ENCODE peak calls at places on chromosomes 2 and 18, in four cellular contexts. Z is BJ, E is mammary epithelial cell, F is epithelial cell of esophagus. N is an unnamed sample.

GRCh38 chr2:135043345-135043744 is 3.9 kb downstream of the MAP3K19 start:
- DNase-seq in Z (no peak), E (no peak), F (no peak), N (no peak)

GRCh38 chr2:151671198-151671597 is 63.1 kb downstream of the NEB start:
- DNase-seq in Z (no peak), E (no peak), F (no peak), N (no peak)

GRCh38 chr2:234967201-234967873 is 15.5 kb downstream of the SH3BP4 start:
- DNase-seq in Z (no peak), E (no peak), F (no peak), N (no peak)

GRCh38 chr2:105344704-105345345 is 7.5 kb downstream of the C2orf49 start:
- DNase-seq in Z (no peak), E (no peak), F (peak), N (no peak)

GRCh38 chr2:239377591-239377990 is 23.2 kb downstream of the HDAC4 start:
- DNase-seq in Z (no peak), E (no peak), F (no peak), N (no peak)

GRCh38 chr2:189328451-189329249 is 112.6 kb upstream of the WDR75 start:
- DNase-seq in Z (no peak), E (no peak), F (peak), N (no peak)

GRCh38 chr18:59971871-59972270 is 72.1 kb downstream of the PMAIP1 start:
- DNase-seq in Z (no peak), E (no peak), F (no peak), N (no peak)

GRCh38 chr2:231877533-231878456 is 48.4 kb downstream of the NPPC start:
- DNase-seq in Z (no peak), E (peak), F (peak), N (no peak)

GRCh38 chr2:239935789-239936758 is 89.1 kb downstream of the NDUFA10 start:
- DNase-seq in Z (no peak), E (no peak), F (peak), N (no peak)

GRCh38 chr2:111632661-111633060 is 251.3 kb downstream of the ANAPC1 start:
- DNase-seq in Z (no peak), E (no peak), F (no peak), N (no peak)

GRCh38 chr2:9050122-9050809 is 46.8 kb upstream of the MBOAT2 start:
- DNase-seq in Z (no peak), E (no peak), F (no peak), N (no peak)

DNA sequence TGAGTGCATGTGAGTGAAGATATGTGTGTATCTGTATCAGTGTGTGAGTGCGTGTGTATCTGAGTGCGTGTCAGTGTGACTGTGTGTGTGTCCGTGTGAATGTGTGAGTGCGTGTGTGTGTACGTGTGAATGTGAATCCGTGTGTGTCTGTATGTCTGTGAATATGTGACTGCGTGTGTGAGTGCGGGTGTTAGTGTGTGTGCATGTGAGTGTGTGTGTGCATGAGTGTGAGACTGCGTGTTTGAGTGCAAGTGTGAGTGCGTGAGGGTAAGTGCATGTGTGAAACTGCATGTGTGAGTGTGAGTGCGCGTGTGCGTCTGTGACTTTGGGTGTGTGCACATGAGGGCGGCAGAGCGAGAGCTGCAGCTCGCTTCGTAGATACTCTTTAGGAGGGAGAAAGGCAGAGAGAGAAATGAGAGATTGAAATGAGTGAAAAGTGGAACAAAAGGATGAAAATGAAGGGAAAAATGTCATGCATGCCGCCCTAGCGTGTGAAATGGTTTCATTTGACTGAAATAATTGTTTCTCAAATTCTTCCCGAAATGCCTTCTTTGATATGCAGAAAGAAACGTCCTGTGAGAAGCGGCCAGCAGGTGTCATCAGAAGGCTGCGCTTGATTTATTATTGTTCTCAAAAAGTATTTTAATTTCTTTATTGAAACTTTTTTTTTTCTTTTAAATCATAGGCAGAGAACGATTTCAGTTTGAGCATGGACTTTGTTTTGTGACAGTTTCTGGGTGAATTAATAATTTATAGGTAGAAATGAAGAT is 25.6 kb downstream of the ZNF407 start:
- DNase-seq in Z (no peak), E (no peak), F (peak), N (no peak)
- TF ChIP-seq CTCF in Z (peak), E (peak), F (peak), N (peak)

DNA sequence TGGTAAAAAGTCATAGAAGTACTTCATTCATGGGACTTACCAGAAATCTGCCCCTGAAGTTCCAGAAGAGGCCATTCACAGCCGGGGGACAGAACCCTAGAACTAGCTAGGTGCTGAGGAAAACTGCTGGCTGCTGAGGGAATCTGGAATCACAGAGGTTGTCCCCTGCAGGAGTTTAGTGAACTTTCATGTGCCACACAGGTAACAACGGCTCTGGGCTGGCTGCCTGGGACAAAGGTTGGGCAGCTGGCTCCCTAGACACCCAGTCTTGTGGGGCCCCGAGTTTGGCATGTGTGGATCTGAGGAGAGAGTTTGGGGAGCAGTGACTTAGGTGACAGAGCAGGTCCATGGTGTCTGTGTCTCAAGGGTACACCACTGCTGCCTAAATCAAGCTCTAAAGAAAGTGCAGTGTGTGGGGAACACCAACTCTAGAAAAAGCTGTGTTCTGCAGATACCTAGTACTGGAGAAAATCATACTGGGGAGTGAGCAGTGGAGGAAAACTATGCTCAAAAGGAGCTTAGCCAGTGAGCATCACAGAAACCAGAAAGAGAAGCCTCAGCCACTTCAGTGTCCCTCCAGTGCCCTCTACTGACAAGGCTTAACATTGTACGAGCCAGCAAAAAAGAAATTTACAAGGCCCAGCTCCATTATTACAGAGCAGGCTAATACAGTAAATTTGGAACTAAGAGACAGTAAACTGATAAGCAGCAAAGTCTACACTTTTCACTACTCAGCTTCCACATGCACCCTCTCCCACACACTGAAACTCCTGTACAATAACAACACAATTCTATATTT is 15.2 kb downstream of the GALNT3 start:
- DNase-seq in Z (no peak), E (no peak), F (no peak), N (no peak)
- H3K4me3 ChIP-seq in Z (no peak), E (no peak), F (no peak), N (no peak)

GRCh38 chr2:237167934-237168333 is 82.2 kb downstream of the COPS8 start:
- DNase-seq in Z (no peak), E (no peak), F (no peak), N (no peak)

GRCh38 chr2:237162959-237163358 is 77.3 kb downstream of the COPS8 start:
- DNase-seq in Z (no peak), E (no peak), F (no peak), N (no peak)

GRCh38 chr2:237164474-237165047 is 78.9 kb downstream of the COPS8 start:
- DNase-seq in Z (no peak), E (no peak), F (no peak), N (no peak)

GRCh38 chr2:237167038-237167437 is 81.3 kb downstream of the COPS8 start:
- DNase-seq in Z (no peak), E (no peak), F (no peak), N (no peak)

DNA sequence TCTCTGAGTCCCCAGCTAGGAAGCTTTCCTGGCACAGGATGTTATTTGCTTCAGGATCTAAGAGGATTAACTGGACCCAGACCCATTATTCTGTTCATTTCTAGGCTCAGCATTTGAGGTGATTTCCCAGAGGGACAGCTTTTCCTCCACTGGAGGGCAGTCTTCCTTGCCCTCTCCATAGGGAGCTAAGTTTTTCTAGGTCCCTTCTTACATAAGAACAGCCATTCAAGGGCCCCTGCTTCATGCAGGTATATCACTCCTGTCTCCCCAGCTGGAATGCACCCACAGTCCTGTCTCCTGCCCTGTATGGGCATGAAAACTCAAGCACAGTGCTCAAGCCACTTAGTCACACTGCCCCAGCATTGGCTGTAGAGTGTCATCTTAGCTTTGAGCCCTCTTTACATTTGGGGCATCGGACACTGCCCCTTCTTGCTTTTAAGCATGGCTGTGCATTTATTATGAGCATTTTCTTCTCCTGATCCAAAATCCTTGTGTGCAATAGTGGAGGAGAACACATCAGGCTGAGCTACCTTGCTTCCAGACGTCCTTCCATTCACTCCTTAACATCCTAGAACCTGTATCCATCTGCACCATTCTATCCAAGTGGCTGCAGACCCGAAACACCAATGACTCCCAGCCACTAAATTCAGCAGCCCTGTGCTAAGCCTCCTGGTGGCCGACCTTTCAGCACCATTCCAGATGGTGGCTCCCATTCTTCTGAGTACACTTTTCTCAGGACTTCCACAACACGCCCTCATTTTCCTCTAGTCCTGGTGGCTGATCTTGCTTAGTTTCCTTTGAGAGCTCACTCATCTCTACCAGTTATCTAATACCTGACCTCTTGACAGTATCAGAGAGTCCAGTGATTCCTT is 80.0 kb downstream of the COPS8 start:
- DNase-seq in Z (no peak), E (no peak), F (peak), N (peak)
- TF ChIP-seq CTCF in Z (peak), E (peak), F (peak), N (peak)

GRCh38 chr18:827093-827677 is 15.1 kb upstream of the YES1 start:
- DNase-seq in Z (no peak), E (no peak), F (peak), N (no peak)

GRCh38 chr18:829432-829831 is 17.4 kb upstream of the YES1 start:
- DNase-seq in Z (no peak), E (no peak), F (no peak), N (no peak)

GRCh38 chr18:820591-821170 is 8.6 kb upstream of the YES1 start:
- DNase-seq in Z (no peak), E (no peak), F (no peak), N (no peak)

GRCh38 chr18:825891-826585 is 14.0 kb upstream of the YES1 start:
- DNase-seq in Z (no peak), E (no peak), F (no peak), N (no peak)

DNA sequence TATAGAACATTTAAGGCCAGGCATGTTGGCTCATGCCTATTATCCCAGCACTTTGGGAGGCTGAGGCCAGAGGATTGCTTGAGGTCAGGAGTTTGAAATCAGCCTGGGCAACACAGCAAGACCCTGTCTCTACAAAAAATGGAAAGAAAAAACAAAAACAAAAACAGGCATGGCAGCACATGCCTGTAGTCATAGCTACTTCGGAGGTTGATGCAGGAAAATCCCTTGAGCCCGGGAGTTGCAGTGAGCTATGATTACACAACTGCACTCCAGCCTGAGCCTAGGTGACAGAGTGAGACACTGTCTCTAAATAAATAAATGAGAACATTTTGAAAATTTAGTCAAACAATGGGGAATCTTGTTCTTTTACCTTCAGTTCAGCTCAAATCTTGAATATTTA is 12.1 kb upstream of the YES1 start:
- DNase-seq in Z (no peak), E (peak), F (peak), N (no peak)
- H3K4me3 ChIP-seq in Z (no peak), E (no peak), F (no peak), N (no peak)

GRCh38 chr2:63023444-63023843 is 27.2 kb upstream of the OTX1 start:
- DNase-seq in Z (no peak), E (peak), F (peak), N (no peak)
- TF ChIP-seq CTCF in Z (peak), E (peak), F (peak), N (peak)

DNA sequence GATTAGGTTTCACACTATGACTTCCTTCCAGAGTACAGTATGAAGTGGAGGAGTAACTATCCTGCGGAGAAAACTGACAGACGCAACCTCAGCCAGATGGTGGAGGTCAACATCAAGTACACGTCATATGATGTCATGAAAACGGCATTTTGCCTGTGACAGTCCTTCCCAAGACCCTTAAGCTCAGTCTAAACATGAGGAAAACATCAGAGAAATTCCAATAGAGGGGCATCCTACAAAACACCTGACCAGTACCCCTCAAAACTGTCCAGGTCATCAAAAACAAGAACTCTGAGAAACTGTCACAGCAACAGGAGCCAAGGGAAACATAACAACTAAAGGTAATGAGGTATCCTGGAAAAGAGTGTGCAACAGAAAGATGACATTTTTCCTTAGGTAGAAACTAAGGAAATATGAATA is 1.7 kb downstream of the RNU4ATAC start:
- DNase-seq in Z (no peak), E (no peak), F (peak), N (no peak)
- H3K4me3 ChIP-seq in Z (no peak), E (no peak), F (no peak), N (no peak)

N was measured in retinal pigment epithelial cell.